ENCODE peak calls at places on chromosomes 6 and 20, in nine cellular contexts. L, B, M, A, O, H, N, S and G are unnamed samples.

GRCh38 chr6:72636215-72636614 is 14.4 kb downstream of the KCNQ5 start:
- DNase-seq in A (no peak), S (no peak), N (no peak), B (no peak), O (no peak), M (no peak), L (no peak), H (no peak), G (no peak)

GRCh38 chr20:5150226-5151076 is 23.6 kb downstream of the CDS2 start:
- DNase-seq in M (peak; percentile 25), L (peak; percentile 32), H (no peak), N (no peak), S (no peak), O (no peak), B (peak; percentile 96), A (no peak), G (no peak)

GRCh38 chr20:50744143-50744792 is 12.9 kb downstream of the PARD6B start:
- DNase-seq in S (peak; percentile 96), O (peak; percentile 67), L (peak; percentile 92), N (no peak), M (peak; percentile 92), A (peak; percentile 86), H (no peak), B (peak; percentile 96), G (peak; percentile 56)

GRCh38 chr20:10077081-10077471 is 42.3 kb downstream of the ANKEF1 start:
- DNase-seq in B (no peak), M (no peak), S (no peak), L (peak; percentile 23), N (no peak), A (no peak), H (no peak), O (no peak), G (no peak)

GRCh38 chr20:46688151-46689081 is 828 bp downstream of the TP53RK start:
- DNase-seq in B (no peak), L (peak; percentile 46), O (no peak), A (peak; percentile 48), N (no peak), H (no peak), M (peak; percentile 34), S (no peak), G (no peak)

GRCh38 chr6:136771306-136771705 is 21.0 kb downstream of the MAP3K5 start:
- DNase-seq in S (no peak), O (no peak), A (no peak), B (no peak), M (no peak), L (no peak), N (no peak), H (no peak), G (no peak)

GRCh38 chr6:48068326-48069191 is 42.4 kb downstream of the PTCHD4 start:
- DNase-seq in L (peak; percentile 19), M (no peak), O (no peak), H (no peak), B (no peak), S (no peak), N (no peak), A (no peak), G (peak; percentile 13)

GRCh38 chr20:23243791-23244190 is 106.8 kb upstream of the NXT1 start:
- DNase-seq in H (no peak), S (peak; percentile 58), O (no peak), L (no peak), N (no peak), B (no peak), A (no peak), M (no peak), G (no peak)

GRCh38 chr6:28710466-28711191 is 184.9 kb downstream of the GPX5 start:
- DNase-seq in O (no peak), N (no peak), S (no peak), A (peak; percentile 80), B (peak; percentile 59), L (peak; percentile 48), H (no peak), M (peak; percentile 25), G (no peak)

GRCh38 chr6:133193396-133193795 is 47.8 kb upstream of the EYA4 start:
- DNase-seq in M (no peak), N (no peak), L (no peak), A (no peak), B (no peak), H (no peak), S (no peak), O (no peak), G (no peak)

GRCh38 chr6:138821519-138821918 is 25.6 kb downstream of the ECT2L start:
- DNase-seq in S (no peak), M (no peak), H (no peak), N (no peak), A (no peak), O (no peak), L (no peak), B (no peak), G (no peak)

GRCh38 chr6:50025258-50025657 is 3.5 kb upstream of the DEFB110 start:
- DNase-seq in A (no peak), S (no peak), B (no peak), M (no peak), N (no peak), L (no peak), O (no peak), H (no peak), G (no peak)

GRCh38 chr6:50030350-50030749 is 8.6 kb upstream of the DEFB110 start:
- DNase-seq in A (no peak), H (no peak), N (no peak), M (no peak), L (no peak), O (no peak), S (no peak), B (no peak), G (no peak)

DNA sequence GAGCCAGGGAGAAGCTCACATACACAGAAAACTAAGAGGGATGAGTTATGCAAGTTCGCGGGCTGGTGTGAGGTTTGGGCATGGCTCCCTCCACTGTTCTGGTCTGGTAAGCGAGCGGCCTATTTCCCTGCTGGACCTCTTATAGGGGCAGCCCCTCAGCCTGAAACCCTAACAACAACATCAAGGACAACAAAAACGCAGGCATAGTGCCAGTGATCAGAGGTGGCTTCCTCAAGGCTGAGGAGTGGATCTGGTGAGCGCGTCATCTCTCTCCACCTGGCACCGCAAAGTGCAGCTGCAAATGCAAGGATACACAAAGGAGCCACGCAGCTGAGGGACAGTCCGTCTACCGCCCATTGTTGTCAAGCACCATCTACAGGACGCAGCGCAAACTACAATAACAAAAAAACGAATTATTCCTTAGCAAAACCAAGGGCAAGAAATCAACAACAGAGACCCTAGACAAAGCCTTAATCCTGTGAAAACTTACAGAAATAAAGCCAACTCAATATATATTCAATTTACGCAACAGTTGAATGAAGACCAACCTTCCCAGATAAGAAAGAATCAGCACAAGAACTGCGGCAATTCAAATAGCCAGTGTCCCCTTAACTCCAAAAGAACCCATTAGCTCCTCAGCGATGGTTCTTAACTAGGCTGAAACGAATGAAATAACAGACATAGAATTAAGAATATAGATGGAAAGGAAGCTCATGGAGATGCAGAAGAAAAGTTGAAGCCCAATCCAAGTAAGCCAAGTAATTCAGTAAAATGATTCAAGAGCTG is 9.2 kb upstream of the DEFB110 start:
- DNase-seq in O (peak; percentile 46), M (peak; percentile 64), N (no peak), A (peak; percentile 42), L (peak; percentile 58), S (no peak), B (peak; percentile 47), H (no peak), G (no peak)
- TF ChIP-seq CTCF in O (peak; percentile 74), M (peak; percentile 74), N (no peak), A (peak; percentile 67), L (peak; percentile 48), S (no peak), B (peak; percentile 75), H (no peak), G (no peak)

GRCh38 chr20:63274381-63275228 is 2.0 kb downstream of the ARFGAP1 start:
- DNase-seq in N (no peak), O (no peak), L (no peak), H (no peak), B (no peak), S (no peak), A (no peak), M (no peak), G (no peak)
- H3K4me3 ChIP-seq in N (no peak overlapping the region), O (peak overlapping the region; percentile 98), L (no peak overlapping the region), H (peak overlapping the region; percentile 96), B (peak overlapping the region; percentile 99), S (peak overlapping the region; percentile 87), A (no peak overlapping the region), M (no peak overlapping the region), G (peak overlapping the region; percentile 87)

GRCh38 chr6:43183441-43183840 is 1.4 kb downstream of the CUL9 start:
- DNase-seq in A (no peak), N (no peak), B (no peak), H (no peak), S (no peak), O (no peak), L (no peak), M (no peak), G (no peak)

GRCh38 chr6:43186706-43187105 is 4.7 kb downstream of the CUL9 start:
- DNase-seq in B (no peak), A (no peak), O (no peak), L (no peak), H (no peak), S (no peak), M (no peak), N (no peak), G (no peak)

GRCh38 chr6:43184268-43184985 is 2.4 kb downstream of the CUL9 start:
- DNase-seq in B (no peak), A (no peak), L (no peak), O (no peak), S (no peak), N (no peak), M (no peak), H (no peak), G (no peak)

GRCh38 chr6:43186019-43186418 is 4.0 kb downstream of the CUL9 start:
- DNase-seq in B (no peak), S (no peak), L (no peak), A (no peak), O (no peak), M (no peak), H (no peak), N (no peak), G (no peak)

DNA sequence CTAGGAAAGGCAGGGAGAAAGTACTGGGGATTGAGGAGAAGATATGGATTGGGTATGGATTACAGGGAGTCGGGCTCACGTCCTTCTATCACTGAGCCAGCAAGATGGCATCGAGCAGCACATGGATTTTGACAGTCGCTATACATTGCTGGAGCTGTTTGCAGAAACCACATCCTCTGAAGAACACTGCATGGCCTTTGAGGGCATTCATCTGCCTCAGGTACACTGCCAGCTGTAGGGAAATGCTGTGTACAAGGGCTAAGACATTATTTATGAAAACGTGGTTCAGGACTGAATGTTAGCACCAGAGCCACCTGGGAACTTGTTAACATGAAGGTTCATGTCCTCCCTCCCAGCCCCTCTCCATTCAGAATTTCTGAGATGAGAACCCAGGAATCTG is 3.4 kb downstream of the CUL9 start:
- DNase-seq in A (no peak), M (no peak), O (no peak), B (no peak), S (no peak), L (no peak), H (no peak), N (no peak), G (no peak)
- H3K4me1 ChIP-seq in A (peaks cover 11% of the 10 kb centered on the region), M (peaks cover 13% of the 10 kb centered on the region), O (peaks cover 2% of the 10 kb centered on the region), B (peaks cover 29% of the 10 kb centered on the region), S (peaks cover 30% of the 10 kb centered on the region), L (peaks cover 6% of the 10 kb centered on the region), H (peaks cover 15% of the 10 kb centered on the region), N (no peaks in the 10 kb centered on the region), G (peaks cover 22% of the 10 kb centered on the region)

GRCh38 chr20:54099894-54100293 is 29.5 kb upstream of the BCAS1 start:
- DNase-seq in S (no peak), M (no peak), L (no peak), N (no peak), H (no peak), A (no peak), B (no peak), O (no peak), G (no peak)
- TF ChIP-seq CTCF in S (no peak), M (no peak), L (no peak), N (no peak), H (no peak), A (no peak), B (no peak), O (no peak), G (no peak)